ENCODE peak calls at places on chromosomes 6 and 20, in nine cellular contexts. L is PC-9, K is HFFc6, J is ovary, Z is mesothelial cell of epicardium, H is adrenal gland, W is EL, O is uterus, C is AG20443. R is an unnamed sample.

GRCh38 chr20:25487306-25487705 is 79.8 kb downstream of the GINS1 start:
- DNase-seq in L (no peak), O (no peak), W (no peak), Z (no peak), H (no peak), C (no peak), J (no peak), K (no peak), R (no peak)

GRCh38 chr6:21846541-21847451 is 253.2 kb downstream of the SOX4 start:
- DNase-seq in J (no peak), H (no peak), K (no peak), W (no peak), O (no peak), L (peak), Z (no peak), C (no peak), R (no peak)

GRCh38 chr6:163837681-163838431 is 423.3 kb downstream of the QKI start:
- DNase-seq in O (no peak), Z (no peak), L (no peak), W (peak), H (no peak), C (peak), J (peak), K (no peak), R (no peak)

GRCh38 chr6:101395345-101395744 is 1.8 kb downstream of the GRIK2 start:
- DNase-seq in H (no peak), O (no peak), Z (no peak), J (no peak), L (no peak), C (no peak), W (peak), K (peak), R (no peak)

GRCh38 chr6:3193102-3193837 is 34.2 kb downstream of the TUBB2B start:
- DNase-seq in C (no peak), Z (no peak), O (no peak), K (no peak), J (no peak), H (no peak), L (no peak), W (no peak), R (no peak)

GRCh38 chr6:54291146-54291545 is 17.1 kb upstream of the TINAG start:
- DNase-seq in L (no peak), K (peak), Z (no peak), C (peak), O (no peak), H (no peak), J (no peak), W (peak), R (peak)

GRCh38 chr6:31737315-31738047 is 1.2 kb upstream of the CLIC1 start:
- DNase-seq in J (no peak), K (no peak), L (no peak), W (no peak), C (no peak), H (no peak), O (no peak), Z (no peak), R (no peak)

GRCh38 chr20:10553326-10553984 is 118.3 kb downstream of the SLX4IP start:
- DNase-seq in K (peak), H (peak), Z (peak), W (peak), O (peak), C (peak), J (peak), L (peak), R (peak)

GRCh38 chr6:118017301-118017854 is 110.3 kb downstream of the SLC35F1 start:
- DNase-seq in J (no peak), H (no peak), C (no peak), Z (no peak), L (no peak), O (no peak), K (no peak), W (no peak), R (no peak)

GRCh38 chr6:109579361-109579760 is 96.3 kb upstream of the ZBTB24 start:
- DNase-seq in K (no peak), Z (no peak), O (no peak), L (no peak), C (no peak), J (no peak), W (no peak), H (no peak), R (no peak)

GRCh38 chr6:129748901-129749748 is 39.1 kb upstream of the ARHGAP18 start:
- DNase-seq in O (no peak), W (peak), K (peak), L (no peak), H (no peak), C (peak), Z (no peak), J (no peak), R (peak)

GRCh38 chr20:46111028-46111835 is 6.9 kb upstream of the CD40 start:
- DNase-seq in H (peak), Z (no peak), O (no peak), W (peak), L (no peak), C (no peak), K (no peak), J (no peak), R (no peak)

GRCh38 chr6:149032599-149033405 is 284.7 kb upstream of the TAB2 start:
- DNase-seq in C (peak), L (peak), H (peak), Z (no peak), J (peak), W (peak), O (peak), K (peak), R (peak)

GRCh38 chr6:143806282-143807102 is 36.6 kb upstream of the LTV1 start:
- DNase-seq in W (peak), L (no peak), J (no peak), H (peak), O (no peak), K (peak), C (peak), Z (no peak), R (peak)

GRCh38 chr20:40678286-40678835 is 10.7 kb downstream of the MAFB start:
- DNase-seq in L (no peak), J (no peak), Z (no peak), H (no peak), W (no peak), C (no peak), O (no peak), K (no peak), R (no peak)

GRCh38 chr20:1761116-1761515 is 103.5 kb upstream of the SIRPG start:
- DNase-seq in H (peak), O (no peak), K (peak), J (no peak), Z (no peak), C (peak), L (peak), W (peak), R (peak)

GRCh38 chr6:72623808-72624207 is 1.9 kb downstream of the KCNQ5 start:
- DNase-seq in W (no peak), Z (no peak), L (no peak), O (no peak), K (no peak), J (no peak), C (no peak), H (no peak), R (no peak)

GRCh38 chr20:43065299-43065698 is 124.4 kb downstream of the PTPRT start:
- DNase-seq in L (no peak), J (no peak), K (no peak), Z (no peak), O (no peak), W (no peak), H (no peak), C (no peak), R (no peak)

GRCh38 chr6:90184334-90185298 is 112.0 kb downstream of the BACH2 start:
- DNase-seq in H (no peak), O (no peak), C (no peak), K (no peak), J (no peak), Z (peak), L (peak), W (peak), R (no peak)

GRCh38 chr6:125163811-125164210 is 10.2 kb downstream of the TPD52L1 start:
- DNase-seq in Z (no peak), O (no peak), W (no peak), C (no peak), K (no peak), J (no peak), H (no peak), L (no peak), R (no peak)

GRCh38 chr6:90110971-90111370 is 185.7 kb downstream of the BACH2 start:
- DNase-seq in L (no peak), H (no peak), O (no peak), W (no peak), K (no peak), Z (no peak), C (no peak), J (no peak), R (no peak)

GRCh38 chr20:44111712-44112335 is 75.2 kb downstream of the JPH2 start:
- DNase-seq in H (no peak), K (peak), O (no peak), J (no peak), L (no peak), W (peak), Z (peak), C (peak), R (no peak)

GRCh38 chr20:8967641-8968245 is 101.1 kb upstream of the PLCB4 start:
- DNase-seq in H (no peak), W (peak), L (no peak), Z (no peak), C (no peak), K (no peak), O (no peak), J (no peak), R (no peak)

GRCh38 chr20:51529758-51530157 is 12.8 kb downstream of the NFATC2 start:
- DNase-seq in C (no peak), W (peak), O (no peak), L (no peak), K (no peak), H (no peak), J (no peak), Z (no peak), R (no peak)